ENCODE peak calls at places on chromosome 17, in seven cellular contexts. One of them, this sample, is unnamed.

GRCh38 chr17:4908711-4909496 is 6.0 kb upstream of the CHRNE start:
- DNase-seq in activated naive CD4-positive, alpha-beta T cell treated with anti-CD3 and anti-CD28 coated beads, Interleukin-2, amount 50 U/mL, for 16 hours: peak; percentile 73
- DNase-seq in activated CD4-positive, alpha-beta T cell treated with anti-CD3 and anti-CD28 coated beads for 48 hours: peak; percentile 84
- DNase-seq in EL: peak; percentile 95
- DNase-seq in ELR: peak; percentile 92
- DNase-seq in choroid plexus epithelial cell: peak; percentile 98
- DNase-seq in stimulated activated CD4-positive, alpha-beta T cell treated with anti-CD3 and anti-CD28 coated beads, Interleukin-4, amount 100 ng/mL, for 24 hours: peak; percentile 75
- DNase-seq in this sample: peak; percentile 96

GRCh38 chr17:8664426-8665105 is 34.0 kb upstream of the MYH10 start:
- DNase-seq in choroid plexus epithelial cell: no peak
- DNase-seq in ELR: no peak
- DNase-seq in activated naive CD4-positive, alpha-beta T cell treated with anti-CD3 and anti-CD28 coated beads, Interleukin-2, amount 50 U/mL, for 16 hours: no peak
- DNase-seq in activated CD4-positive, alpha-beta T cell treated with anti-CD3 and anti-CD28 coated beads for 48 hours: no peak
- DNase-seq in stimulated activated CD4-positive, alpha-beta T cell treated with anti-CD3 and anti-CD28 coated beads, Interleukin-4, amount 100 ng/mL, for 24 hours: no peak
- DNase-seq in EL: no peak
- DNase-seq in this sample: peak; percentile 69

GRCh38 chr17:77145635-77146632 is 5.2 kb downstream of the SEC14L1 start:
- DNase-seq in choroid plexus epithelial cell: peak; percentile 88
- DNase-seq in activated CD4-positive, alpha-beta T cell treated with anti-CD3 and anti-CD28 coated beads for 48 hours: peak; percentile 14
- DNase-seq in EL: peak; percentile 91
- DNase-seq in activated naive CD4-positive, alpha-beta T cell treated with anti-CD3 and anti-CD28 coated beads, Interleukin-2, amount 50 U/mL, for 16 hours: no peak
- DNase-seq in ELR: peak; percentile 74
- DNase-seq in stimulated activated CD4-positive, alpha-beta T cell treated with anti-CD3 and anti-CD28 coated beads, Interleukin-4, amount 100 ng/mL, for 24 hours: no peak
- DNase-seq in this sample: peak; percentile 78

GRCh38 chr17:36149296-36149820 is 27.1 kb downstream of the TBC1D3B start:
- DNase-seq in EL: peak; percentile 25
- DNase-seq in ELR: peak; percentile 36
- DNase-seq in stimulated activated CD4-positive, alpha-beta T cell treated with anti-CD3 and anti-CD28 coated beads, Interleukin-4, amount 100 ng/mL, for 24 hours: no peak
- DNase-seq in choroid plexus epithelial cell: peak; percentile 88
- DNase-seq in activated CD4-positive, alpha-beta T cell treated with anti-CD3 and anti-CD28 coated beads for 48 hours: no peak
- DNase-seq in activated naive CD4-positive, alpha-beta T cell treated with anti-CD3 and anti-CD28 coated beads, Interleukin-2, amount 50 U/mL, for 16 hours: no peak
- DNase-seq in this sample: no peak

GRCh38 chr17:80175411-80175810 is 5.6 kb downstream of the CARD14 start:
- DNase-seq in stimulated activated CD4-positive, alpha-beta T cell treated with anti-CD3 and anti-CD28 coated beads, Interleukin-4, amount 100 ng/mL, for 24 hours: no peak
- DNase-seq in ELR: peak; percentile 32
- DNase-seq in EL: peak; percentile 47
- DNase-seq in activated naive CD4-positive, alpha-beta T cell treated with anti-CD3 and anti-CD28 coated beads, Interleukin-2, amount 50 U/mL, for 16 hours: no peak
- DNase-seq in activated CD4-positive, alpha-beta T cell treated with anti-CD3 and anti-CD28 coated beads for 48 hours: no peak
- DNase-seq in choroid plexus epithelial cell: no peak
- DNase-seq in this sample: peak; percentile 5

GRCh38 chr17:61007980-61008379 is 330.3 kb downstream of the BCAS3 start:
- DNase-seq in stimulated activated CD4-positive, alpha-beta T cell treated with anti-CD3 and anti-CD28 coated beads, Interleukin-4, amount 100 ng/mL, for 24 hours: no peak
- DNase-seq in choroid plexus epithelial cell: peak; percentile 88
- DNase-seq in activated CD4-positive, alpha-beta T cell treated with anti-CD3 and anti-CD28 coated beads for 48 hours: no peak
- DNase-seq in EL: no peak
- DNase-seq in activated naive CD4-positive, alpha-beta T cell treated with anti-CD3 and anti-CD28 coated beads, Interleukin-2, amount 50 U/mL, for 16 hours: no peak
- DNase-seq in ELR: no peak
- DNase-seq in this sample: peak; percentile 13

GRCh38 chr17:73118876-73119485 is 26.5 kb upstream of the SLC39A11 start:
- DNase-seq in EL: no peak
- DNase-seq in activated naive CD4-positive, alpha-beta T cell treated with anti-CD3 and anti-CD28 coated beads, Interleukin-2, amount 50 U/mL, for 16 hours: no peak
- DNase-seq in activated CD4-positive, alpha-beta T cell treated with anti-CD3 and anti-CD28 coated beads for 48 hours: no peak
- DNase-seq in stimulated activated CD4-positive, alpha-beta T cell treated with anti-CD3 and anti-CD28 coated beads, Interleukin-4, amount 100 ng/mL, for 24 hours: no peak
- DNase-seq in ELR: no peak
- DNase-seq in choroid plexus epithelial cell: no peak
- DNase-seq in this sample: no peak

GRCh38 chr17:48871035-48871550 is 21.5 kb upstream of the ATP5MC1 start:
- DNase-seq in EL: no peak
- DNase-seq in ELR: no peak
- DNase-seq in activated CD4-positive, alpha-beta T cell treated with anti-CD3 and anti-CD28 coated beads for 48 hours: no peak
- DNase-seq in activated naive CD4-positive, alpha-beta T cell treated with anti-CD3 and anti-CD28 coated beads, Interleukin-2, amount 50 U/mL, for 16 hours: no peak
- DNase-seq in stimulated activated CD4-positive, alpha-beta T cell treated with anti-CD3 and anti-CD28 coated beads, Interleukin-4, amount 100 ng/mL, for 24 hours: no peak
- DNase-seq in choroid plexus epithelial cell: no peak
- DNase-seq in this sample: no peak

GRCh38 chr17:71740866-71741265 is 380.0 kb upstream of the SOX9 start:
- DNase-seq in ELR: no peak
- DNase-seq in EL: no peak
- DNase-seq in activated naive CD4-positive, alpha-beta T cell treated with anti-CD3 and anti-CD28 coated beads, Interleukin-2, amount 50 U/mL, for 16 hours: no peak
- DNase-seq in stimulated activated CD4-positive, alpha-beta T cell treated with anti-CD3 and anti-CD28 coated beads, Interleukin-4, amount 100 ng/mL, for 24 hours: no peak
- DNase-seq in choroid plexus epithelial cell: no peak
- DNase-seq in activated CD4-positive, alpha-beta T cell treated with anti-CD3 and anti-CD28 coated beads for 48 hours: no peak
- DNase-seq in this sample: no peak

GRCh38 chr17:76716146-76716833 is 5.5 kb upstream of the MXRA7 start:
- DNase-seq in stimulated activated CD4-positive, alpha-beta T cell treated with anti-CD3 and anti-CD28 coated beads, Interleukin-4, amount 100 ng/mL, for 24 hours: peak; percentile 29
- DNase-seq in activated naive CD4-positive, alpha-beta T cell treated with anti-CD3 and anti-CD28 coated beads, Interleukin-2, amount 50 U/mL, for 16 hours: no peak
- DNase-seq in ELR: peak; percentile 99
- DNase-seq in activated CD4-positive, alpha-beta T cell treated with anti-CD3 and anti-CD28 coated beads for 48 hours: peak; percentile 40
- DNase-seq in choroid plexus epithelial cell: peak; percentile 100
- DNase-seq in EL: peak; percentile 97
- DNase-seq in this sample: peak; percentile 51

GRCh38 chr17:9985622-9986021 is 80.6 kb upstream of the RCVRN start:
- DNase-seq in stimulated activated CD4-positive, alpha-beta T cell treated with anti-CD3 and anti-CD28 coated beads, Interleukin-4, amount 100 ng/mL, for 24 hours: no peak
- DNase-seq in choroid plexus epithelial cell: no peak
- DNase-seq in activated CD4-positive, alpha-beta T cell treated with anti-CD3 and anti-CD28 coated beads for 48 hours: no peak
- DNase-seq in ELR: no peak
- DNase-seq in EL: no peak
- DNase-seq in activated naive CD4-positive, alpha-beta T cell treated with anti-CD3 and anti-CD28 coated beads, Interleukin-2, amount 50 U/mL, for 16 hours: no peak
- DNase-seq in this sample: no peak

GRCh38 chr17:30920282-30920681 is 1.5 kb upstream of the ADAP2 start:
- DNase-seq in EL: peak; percentile 60
- DNase-seq in activated naive CD4-positive, alpha-beta T cell treated with anti-CD3 and anti-CD28 coated beads, Interleukin-2, amount 50 U/mL, for 16 hours: no peak
- DNase-seq in ELR: peak; percentile 69
- DNase-seq in stimulated activated CD4-positive, alpha-beta T cell treated with anti-CD3 and anti-CD28 coated beads, Interleukin-4, amount 100 ng/mL, for 24 hours: no peak
- DNase-seq in choroid plexus epithelial cell: peak; percentile 53
- DNase-seq in activated CD4-positive, alpha-beta T cell treated with anti-CD3 and anti-CD28 coated beads for 48 hours: no peak
- DNase-seq in this sample: no peak

GRCh38 chr17:69505740-69506139 is 91.2 kb downstream of the MAP2K6 start:
- DNase-seq in activated CD4-positive, alpha-beta T cell treated with anti-CD3 and anti-CD28 coated beads for 48 hours: no peak
- DNase-seq in activated naive CD4-positive, alpha-beta T cell treated with anti-CD3 and anti-CD28 coated beads, Interleukin-2, amount 50 U/mL, for 16 hours: no peak
- DNase-seq in ELR: no peak
- DNase-seq in EL: no peak
- DNase-seq in stimulated activated CD4-positive, alpha-beta T cell treated with anti-CD3 and anti-CD28 coated beads, Interleukin-4, amount 100 ng/mL, for 24 hours: no peak
- DNase-seq in choroid plexus epithelial cell: no peak
- DNase-seq in this sample: no peak

GRCh38 chr17:64092952-64093451 is 36.9 kb downstream of the ERN1 start:
- DNase-seq in EL: no peak
- DNase-seq in activated naive CD4-positive, alpha-beta T cell treated with anti-CD3 and anti-CD28 coated beads, Interleukin-2, amount 50 U/mL, for 16 hours: no peak
- DNase-seq in stimulated activated CD4-positive, alpha-beta T cell treated with anti-CD3 and anti-CD28 coated beads, Interleukin-4, amount 100 ng/mL, for 24 hours: no peak
- DNase-seq in activated CD4-positive, alpha-beta T cell treated with anti-CD3 and anti-CD28 coated beads for 48 hours: no peak
- DNase-seq in choroid plexus epithelial cell: peak; percentile 41
- DNase-seq in ELR: no peak
- DNase-seq in this sample: no peak

GRCh38 chr17:12839042-12839441 is 49.7 kb downstream of the ARHGAP44 start:
- DNase-seq in stimulated activated CD4-positive, alpha-beta T cell treated with anti-CD3 and anti-CD28 coated beads, Interleukin-4, amount 100 ng/mL, for 24 hours: no peak
- DNase-seq in choroid plexus epithelial cell: no peak
- DNase-seq in activated naive CD4-positive, alpha-beta T cell treated with anti-CD3 and anti-CD28 coated beads, Interleukin-2, amount 50 U/mL, for 16 hours: no peak
- DNase-seq in ELR: no peak
- DNase-seq in EL: no peak
- DNase-seq in activated CD4-positive, alpha-beta T cell treated with anti-CD3 and anti-CD28 coated beads for 48 hours: no peak
- DNase-seq in this sample: no peak

GRCh38 chr17:76048711-76049110 is 21.6 kb upstream of the EVPL start:
- DNase-seq in choroid plexus epithelial cell: peak; percentile 76
- DNase-seq in activated naive CD4-positive, alpha-beta T cell treated with anti-CD3 and anti-CD28 coated beads, Interleukin-2, amount 50 U/mL, for 16 hours: no peak
- DNase-seq in EL: peak; percentile 83
- DNase-seq in stimulated activated CD4-positive, alpha-beta T cell treated with anti-CD3 and anti-CD28 coated beads, Interleukin-4, amount 100 ng/mL, for 24 hours: no peak
- DNase-seq in activated CD4-positive, alpha-beta T cell treated with anti-CD3 and anti-CD28 coated beads for 48 hours: no peak
- DNase-seq in ELR: peak; percentile 90
- DNase-seq in this sample: peak; percentile 66

GRCh38 chr17:42642377-42642776 is 16.7 kb upstream of the TUBG2 start:
- DNase-seq in EL: no peak
- DNase-seq in choroid plexus epithelial cell: no peak
- DNase-seq in stimulated activated CD4-positive, alpha-beta T cell treated with anti-CD3 and anti-CD28 coated beads, Interleukin-4, amount 100 ng/mL, for 24 hours: no peak
- DNase-seq in activated naive CD4-positive, alpha-beta T cell treated with anti-CD3 and anti-CD28 coated beads, Interleukin-2, amount 50 U/mL, for 16 hours: no peak
- DNase-seq in activated CD4-positive, alpha-beta T cell treated with anti-CD3 and anti-CD28 coated beads for 48 hours: no peak
- DNase-seq in ELR: no peak
- DNase-seq in this sample: no peak

GRCh38 chr17:36742267-36743000 is 141.1 kb downstream of the MRM1 start:
- DNase-seq in stimulated activated CD4-positive, alpha-beta T cell treated with anti-CD3 and anti-CD28 coated beads, Interleukin-4, amount 100 ng/mL, for 24 hours: no peak
- DNase-seq in activated CD4-positive, alpha-beta T cell treated with anti-CD3 and anti-CD28 coated beads for 48 hours: no peak
- DNase-seq in EL: no peak
- DNase-seq in activated naive CD4-positive, alpha-beta T cell treated with anti-CD3 and anti-CD28 coated beads, Interleukin-2, amount 50 U/mL, for 16 hours: no peak
- DNase-seq in ELR: no peak
- DNase-seq in choroid plexus epithelial cell: no peak
- DNase-seq in this sample: no peak

GRCh38 chr17:7589204-7589868 is 558 bp downstream of the SOX15 start:
- DNase-seq in stimulated activated CD4-positive, alpha-beta T cell treated with anti-CD3 and anti-CD28 coated beads, Interleukin-4, amount 100 ng/mL, for 24 hours: peak; percentile 67
- DNase-seq in activated naive CD4-positive, alpha-beta T cell treated with anti-CD3 and anti-CD28 coated beads, Interleukin-2, amount 50 U/mL, for 16 hours: peak; percentile 70
- DNase-seq in EL: peak; percentile 89
- DNase-seq in choroid plexus epithelial cell: peak; percentile 90
- DNase-seq in activated CD4-positive, alpha-beta T cell treated with anti-CD3 and anti-CD28 coated beads for 48 hours: peak; percentile 77
- DNase-seq in ELR: peak; percentile 94
- DNase-seq in this sample: peak; percentile 72

GRCh38 chr17:31112001-31112661 is 17.4 kb downstream of the NF1 start:
- DNase-seq in stimulated activated CD4-positive, alpha-beta T cell treated with anti-CD3 and anti-CD28 coated beads, Interleukin-4, amount 100 ng/mL, for 24 hours: no peak
- DNase-seq in activated CD4-positive, alpha-beta T cell treated with anti-CD3 and anti-CD28 coated beads for 48 hours: no peak
- DNase-seq in ELR: peak; percentile 80
- DNase-seq in activated naive CD4-positive, alpha-beta T cell treated with anti-CD3 and anti-CD28 coated beads, Interleukin-2, amount 50 U/mL, for 16 hours: no peak
- DNase-seq in choroid plexus epithelial cell: peak; percentile 13
- DNase-seq in EL: peak; percentile 57
- DNase-seq in this sample: no peak

GRCh38 chr17:40738553-40738952 is 16.6 kb downstream of the KRT25 start:
- DNase-seq in ELR: no peak
- DNase-seq in choroid plexus epithelial cell: no peak
- DNase-seq in activated naive CD4-positive, alpha-beta T cell treated with anti-CD3 and anti-CD28 coated beads, Interleukin-2, amount 50 U/mL, for 16 hours: no peak
- DNase-seq in EL: no peak
- DNase-seq in activated CD4-positive, alpha-beta T cell treated with anti-CD3 and anti-CD28 coated beads for 48 hours: no peak
- DNase-seq in stimulated activated CD4-positive, alpha-beta T cell treated with anti-CD3 and anti-CD28 coated beads, Interleukin-4, amount 100 ng/mL, for 24 hours: no peak
- DNase-seq in this sample: no peak

GRCh38 chr17:80912451-80912850 is 79.2 kb upstream of the CHMP6 start:
- DNase-seq in activated naive CD4-positive, alpha-beta T cell treated with anti-CD3 and anti-CD28 coated beads, Interleukin-2, amount 50 U/mL, for 16 hours: no peak
- DNase-seq in choroid plexus epithelial cell: no peak
- DNase-seq in EL: no peak
- DNase-seq in ELR: no peak
- DNase-seq in stimulated activated CD4-positive, alpha-beta T cell treated with anti-CD3 and anti-CD28 coated beads, Interleukin-4, amount 100 ng/mL, for 24 hours: no peak
- DNase-seq in activated CD4-positive, alpha-beta T cell treated with anti-CD3 and anti-CD28 coated beads for 48 hours: no peak
- DNase-seq in this sample: no peak

GRCh38 chr17:15260376-15261062 is 4.6 kb downstream of the PMP22 start:
- DNase-seq in EL: peak; percentile 91
- DNase-seq in ELR: peak; percentile 86
- DNase-seq in activated CD4-positive, alpha-beta T cell treated with anti-CD3 and anti-CD28 coated beads for 48 hours: peak; percentile 73
- DNase-seq in activated naive CD4-positive, alpha-beta T cell treated with anti-CD3 and anti-CD28 coated beads, Interleukin-2, amount 50 U/mL, for 16 hours: peak; percentile 40
- DNase-seq in stimulated activated CD4-positive, alpha-beta T cell treated with anti-CD3 and anti-CD28 coated beads, Interleukin-4, amount 100 ng/mL, for 24 hours: peak; percentile 32
- DNase-seq in choroid plexus epithelial cell: peak; percentile 90
- DNase-seq in this sample: peak; percentile 91

GRCh38 chr17:45123930-45124796 is 8.2 kb downstream of the PLCD3 start:
- DNase-seq in stimulated activated CD4-positive, alpha-beta T cell treated with anti-CD3 and anti-CD28 coated beads, Interleukin-4, amount 100 ng/mL, for 24 hours: no peak
- DNase-seq in choroid plexus epithelial cell: peak; percentile 81
- DNase-seq in activated CD4-positive, alpha-beta T cell treated with anti-CD3 and anti-CD28 coated beads for 48 hours: peak; percentile 45
- DNase-seq in ELR: peak; percentile 95
- DNase-seq in activated naive CD4-positive, alpha-beta T cell treated with anti-CD3 and anti-CD28 coated beads, Interleukin-2, amount 50 U/mL, for 16 hours: no peak
- DNase-seq in EL: peak; percentile 91
- DNase-seq in this sample: no peak

GRCh38 chr17:42399948-42400843 is 12.0 kb upstream of the STAT3 start:
- DNase-seq in EL: no peak
- DNase-seq in activated CD4-positive, alpha-beta T cell treated with anti-CD3 and anti-CD28 coated beads for 48 hours: no peak
- DNase-seq in choroid plexus epithelial cell: no peak
- DNase-seq in activated naive CD4-positive, alpha-beta T cell treated with anti-CD3 and anti-CD28 coated beads, Interleukin-2, amount 50 U/mL, for 16 hours: no peak
- DNase-seq in stimulated activated CD4-positive, alpha-beta T cell treated with anti-CD3 and anti-CD28 coated beads, Interleukin-4, amount 100 ng/mL, for 24 hours: no peak
- DNase-seq in ELR: no peak
- DNase-seq in this sample: no peak

This sample was measured in trophoblast cell.